ENCODE peak calls at places on chromosomes 4 and X, in ten cellular contexts. S is H9; I is fibroblast of gingiva; G is CD8-positive, alpha-beta T cell; F is activated CD8-positive, alpha-beta memory T cell treated with anti-CD3 and anti-CD28 coated beads for 48 hours; L is activated gamma-delta T cell treated with Interleukin-2 at 50 U/mL for 16 hours; A is NCI-H2081; X is iPS DF 6.9; K is iris pigment epithelial cell; R is effector CD4-positive, alpha-beta T cell. H is an unnamed sample.

GRCh38 chr4:83179205-83179604 is 64.7 kb upstream of the PLAC8 start:
- DNase-seq in S (no peak), I (no peak), G (no peak), F (no peak), L (no peak), A (no peak), X (no peak), K (no peak), R (no peak), H (no peak)

GRCh38 chrX:101347859-101348451 is 587 bp downstream of the TIMM8A start:
- DNase-seq in S (no peak), I (peak; percentile 6), G (no peak), F (no peak), L (no peak), A (no peak), X (no peak), K (peak; percentile 47), R (no peak), H (no peak)

GRCh38 chr4:133968174-133968573 is 233.4 kb downstream of the PABPC4L start:
- DNase-seq in S (no peak), I (no peak), G (no peak), F (no peak), L (no peak), A (no peak), X (no peak), K (no peak), R (no peak), H (no peak)

GRCh38 chrX:10892605-10893225 is 218.4 kb upstream of the HCCS start:
- DNase-seq in S (no peak), I (no peak), G (no peak), F (no peak), L (no peak), A (no peak), X (no peak), K (peak; percentile 49), R (no peak), H (no peak)

GRCh38 chr4:155822572-155822971 is 43.5 kb downstream of the ASIC5 start:
- DNase-seq in S (no peak), I (no peak), G (no peak), F (no peak), L (no peak), A (no peak), X (no peak), K (peak; percentile 27), R (no peak), H (no peak)

GRCh38 chr4:1746265-1746691 is 25.0 kb downstream of the TACC3 start:
- DNase-seq in S (peak; percentile 97), I (peak; percentile 50), G (peak; percentile 66), F (peak; percentile 90), L (peak; percentile 72), A (peak; percentile 63), X (peak; percentile 68), K (peak; percentile 54), R (peak; percentile 65), H (peak; percentile 93)

GRCh38 chr4:145679520-145679919 is 426 bp upstream of the C4orf51 start:
- DNase-seq in S (no peak), I (peak; percentile 88), G (no peak), F (no peak), L (no peak), A (peak; percentile 31), X (no peak), K (peak; percentile 94), R (no peak), H (peak; percentile 27)

GRCh38 chrX:19602866-19603620 is 87.7 kb upstream of the MAP3K15 start:
- DNase-seq in S (no peak), I (peak; percentile 39), G (no peak), F (no peak), L (no peak), A (no peak), X (no peak), K (peak; percentile 84), R (no peak), H (peak; percentile 80)

GRCh38 chr4:125719987-125720386 is 405.2 kb downstream of the FAT4 start:
- DNase-seq in S (no peak), I (peak; percentile 8), G (no peak), F (no peak), L (no peak), A (no peak), X (no peak), K (no peak), R (no peak), H (no peak)

GRCh38 chrX:39550795-39551361 is 546.9 kb downstream of the BCOR start:
- DNase-seq in S (no peak), I (no peak), G (no peak), F (no peak), L (no peak), A (no peak), X (no peak), K (no peak), R (no peak), H (peak; percentile 57)

GRCh38 chrX:69060631-69061408 is 104.4 kb downstream of the PJA1 start:
- DNase-seq in S (peak; percentile 51), I (no peak), G (no peak), F (no peak), L (no peak), A (no peak), X (peak; percentile 11), K (peak; percentile 26), R (no peak), H (peak; percentile 86)

GRCh38 chr4:163544407-163545038 is 50.0 kb downstream of the TMA16 start:
- DNase-seq in S (peak; percentile 55), I (peak; percentile 26), G (peak; percentile 12), F (no peak), L (peak; percentile 54), A (peak; percentile 5), X (no peak), K (peak; percentile 41), R (peak; percentile 50), H (peak; percentile 67)

H was measured in ELF-1.